ENCODE peak calls at places on chromosomes 7 and 10, in six cellular contexts. S is A549, C is IMR-90, E is K562, F is GM12878, I is HCT116. X is an unnamed sample.

GRCh38 chr7:43693687-43694398 is 35.5 kb downstream of the COA1 start:
- DNase-seq in I (peak), E (no peak), C (peak), S (peak), F (no peak), X (no peak)

GRCh38 chr7:140609646-140610045 is 31.0 kb downstream of the DENND2A start:
- DNase-seq in I (no peak), F (no peak), S (no peak), C (peak), E (no peak), X (no peak)

GRCh38 chr7:66583696-66584095 is 45.0 kb upstream of the KCTD7 start:
- DNase-seq in F (no peak), I (no peak), C (no peak), S (no peak), E (no peak), X (no peak)

GRCh38 chr10:97549587-97550322 is 22.8 kb upstream of the ANKRD2 start:
- DNase-seq in S (no peak), F (no peak), C (no peak), E (no peak), I (no peak), X (no peak)

GRCh38 chr7:51340029-51340838 is 23.6 kb upstream of the COBL start:
- DNase-seq in E (no peak), C (no peak), S (no peak), I (peak), F (no peak), X (no peak)

GRCh38 chr10:26503911-26504310 is 65.8 kb downstream of the APBB1IP start:
- DNase-seq in C (no peak), I (no peak), E (no peak), S (peak), F (no peak), X (no peak)

GRCh38 chr10:535953-536352 is 153.5 kb downstream of the DIP2C start:
- DNase-seq in I (no peak), E (no peak), F (no peak), S (no peak), C (no peak), X (no peak)

GRCh38 chr7:112025556-112025955 is 180.6 kb downstream of the DOCK4 start:
- DNase-seq in C (no peak), I (no peak), S (no peak), E (no peak), F (no peak), X (no peak)

GRCh38 chr10:59337254-59337653 is 25.1 kb downstream of the FAM13C start:
- DNase-seq in I (no peak), E (no peak), C (peak), S (peak), F (no peak), X (no peak)

GRCh38 chr7:55423277-55423711 is 58.2 kb downstream of the LANCL2 start:
- DNase-seq in S (no peak), C (peak), E (no peak), F (no peak), I (no peak), X (no peak)

GRCh38 chr10:128497660-128498377 is 371.6 kb upstream of the MKI67 start:
- DNase-seq in C (no peak), S (no peak), E (no peak), F (no peak), I (no peak), X (no peak)

GRCh38 chr7:149741629-149742028 is 31.8 kb downstream of the ZNF467 start:
- DNase-seq in F (no peak), S (no peak), C (no peak), E (no peak), I (no peak), X (no peak)
- TF ChIP-seq CEBPB in F (no peak), S (no peak), C (no peak), E (no peak), I (no peak), X (no peak)

DNA sequence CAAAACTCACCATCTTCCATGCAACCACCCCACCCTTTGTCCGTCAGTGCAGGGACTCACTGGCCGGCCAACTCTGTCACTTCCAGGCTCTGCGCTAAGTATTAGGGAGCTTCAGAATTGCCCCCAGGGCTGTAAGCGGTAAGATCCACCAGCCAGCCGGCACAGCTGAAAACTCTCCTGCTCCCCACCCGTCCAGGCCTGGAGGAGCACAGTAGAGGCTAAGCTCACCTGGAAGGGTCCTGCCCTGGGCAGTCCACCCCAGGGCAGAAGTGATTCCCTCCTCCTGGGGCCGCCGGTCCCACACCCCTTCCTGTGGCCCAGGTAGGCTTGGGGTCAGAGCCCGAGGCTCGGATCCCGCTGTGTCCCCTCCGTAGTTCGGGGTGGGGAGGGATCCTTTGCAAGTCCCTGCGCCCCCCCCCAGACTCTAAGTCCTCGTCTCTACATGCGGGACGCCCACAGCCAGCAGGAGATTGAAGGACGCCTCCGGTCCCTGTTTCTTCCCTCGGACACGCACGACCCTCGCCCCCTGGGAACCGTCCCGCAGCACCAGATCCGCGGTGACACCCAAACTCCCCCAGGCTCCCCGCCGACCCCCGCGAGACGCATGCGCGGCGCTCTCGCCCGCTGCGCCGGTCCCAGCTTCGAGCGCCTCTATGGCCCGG is 138.9 kb downstream of the ARHGAP22 start:
- DNase-seq in E (no peak), F (no peak), C (no peak), S (no peak), I (no peak), X (no peak)
- TF ChIP-seq CEBPB in E (no peak), F (no peak), C (no peak), S (no peak), I (no peak), X (no peak)

GRCh38 chr7:28955723-28956607 is 2.2 kb downstream of the TRIL start:
- DNase-seq in F (no peak), C (peak), E (no peak), I (no peak), S (peak), X (peak)
- TF ChIP-seq CEBPB in F (no peak), C (no peak), E (no peak), I (no peak), S (no peak), X (no peak)

GRCh38 chr7:41931263-41931646 is 228.4 kb upstream of the INHBA start:
- DNase-seq in I (no peak), S (no peak), F (no peak), E (no peak), C (no peak), X (no peak)

GRCh38 chr7:41930538-41931262 is 227.8 kb upstream of the INHBA start:
- DNase-seq in C (peak), S (no peak), I (no peak), E (no peak), F (no peak), X (no peak)

GRCh38 chr7:41924798-41925197 is 221.9 kb upstream of the INHBA start:
- DNase-seq in S (no peak), I (no peak), F (no peak), E (no peak), C (no peak), X (no peak)

GRCh38 chr7:41925946-41926345 is 223.1 kb upstream of the INHBA start:
- DNase-seq in S (no peak), I (no peak), C (peak), E (no peak), F (no peak), X (no peak)

DNA sequence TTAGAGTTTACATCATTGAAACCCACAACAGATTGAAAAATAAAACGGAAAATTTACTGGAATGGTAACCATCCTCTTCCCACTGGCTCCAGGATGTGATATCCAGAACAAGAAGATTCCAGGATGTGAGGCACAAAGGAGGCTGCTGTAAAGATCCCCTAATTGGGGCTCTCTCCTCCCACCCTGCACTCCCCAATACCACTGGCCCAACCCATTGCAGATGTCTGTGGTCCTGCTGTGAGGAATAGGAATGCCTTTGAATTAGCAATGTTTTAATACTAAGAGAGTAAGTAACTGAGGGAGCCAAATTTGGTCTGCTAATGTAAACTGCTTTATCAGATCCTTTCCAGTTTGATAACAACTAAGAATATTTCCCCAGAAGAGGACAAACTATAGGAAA is 225.9 kb upstream of the INHBA start:
- DNase-seq in C (peak), I (no peak), F (no peak), E (no peak), S (no peak), X (no peak)
- TF ChIP-seq CEBPB in C (no peak), I (no peak), F (no peak), E (no peak), S (no peak), X (no peak)

GRCh38 chr7:107605223-107605815 is 25.3 kb downstream of the BCAP29 start:
- DNase-seq in S (no peak), I (no peak), E (no peak), F (no peak), C (no peak), X (no peak)
- TF ChIP-seq CEBPB in S (no peak), I (no peak), E (no peak), F (no peak), C (no peak), X (no peak)

DNA sequence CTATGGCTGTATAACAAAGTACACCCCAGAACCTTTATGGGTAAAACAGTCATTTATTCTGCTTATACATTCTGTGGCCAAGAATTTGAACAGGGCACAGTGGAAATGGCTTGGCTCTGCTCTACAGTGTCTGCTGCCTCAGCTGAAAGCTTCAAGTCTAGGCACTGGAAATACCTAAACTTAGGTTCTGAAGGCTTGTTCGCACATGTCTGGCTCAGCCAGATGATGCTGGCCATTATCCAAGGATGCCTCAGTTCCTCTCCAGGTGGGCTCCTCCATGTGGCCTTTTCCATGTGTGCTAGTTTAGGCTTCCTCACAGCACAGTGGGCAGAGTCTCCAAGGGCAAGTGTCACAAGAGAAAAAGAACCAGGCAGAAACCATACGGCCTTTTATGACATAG is 76.8 kb downstream of the RALA start:
- DNase-seq in S (no peak), I (no peak), E (no peak), C (no peak), F (no peak), X (no peak)
- TF ChIP-seq CEBPB in S (no peak), I (no peak), E (no peak), C (no peak), F (no peak), X (no peak)

GRCh38 chr10:48251152-48251524 is 23.4 kb downstream of the FRMPD2 start:
- DNase-seq in S (no peak), C (no peak), I (no peak), E (no peak), F (no peak), X (peak)
- TF ChIP-seq CEBPB in S (no peak), C (no peak), I (no peak), E (no peak), F (no peak), X (no peak)

GRCh38 chr10:6083523-6084475 is 5.0 kb upstream of the RBM17 start:
- DNase-seq in E (no peak), S (no peak), F (no peak), C (peak), I (no peak), X (no peak)
- TF ChIP-seq CEBPB in E (no peak), S (no peak), F (no peak), C (no peak), I (no peak), X (no peak)

GRCh38 chr10:118790058-118790457 is 35.3 kb upstream of the CACUL1 start:
- DNase-seq in S (no peak), I (no peak), E (no peak), F (no peak), C (no peak), X (no peak)

GRCh38 chr10:118798186-118798811 is 43.5 kb upstream of the CACUL1 start:
- DNase-seq in S (peak), C (no peak), F (no peak), E (no peak), I (peak), X (no peak)

GRCh38 chr10:118792501-118792900 is 37.7 kb upstream of the CACUL1 start:
- DNase-seq in E (no peak), S (no peak), C (no peak), I (no peak), F (no peak), X (no peak)

GRCh38 chr10:118793545-118793944 is 38.8 kb upstream of the CACUL1 start:
- DNase-seq in S (peak), I (no peak), C (no peak), F (no peak), E (no peak), X (no peak)
- TF ChIP-seq CEBPB in S (no peak), I (no peak), C (no peak), F (no peak), E (peak), X (no peak)

GRCh38 chr7:18356195-18356645 is 139.3 kb upstream of the HDAC9 start:
- DNase-seq in S (peak), F (no peak), C (peak), I (peak), E (peak), X (no peak)
- TF ChIP-seq CEBPB in S (no peak), F (no peak), C (no peak), I (no peak), E (no peak), X (no peak)

X was measured in H1.